ENCODE peak calls at places on chromosome 11, in seven cellular contexts. F is tibial nerve; P is CD4-positive, CD25-positive, alpha-beta regulatory T cell; D is neuronal stem cell; Y is CD8-positive, alpha-beta T cell; O is Peyer's patch; J is aorta. T is an unnamed sample.
A peak's percentile ranks its signal among the peaks of the same experiment; 100 is the strongest.

GRCh38 chr11:67464411-67465189 is 4.5 kb downstream of the TMEM134 start:
- DNase-seq in J (peak; percentile 93), P (peak; percentile 93), F (peak; percentile 89), O (peak; percentile 97), Y (peak; percentile 90), D (peak; percentile 70), T (peak; percentile 95)

GRCh38 chr11:2582436-2582931 is 117.3 kb downstream of the KCNQ1OT1 start:
- DNase-seq in F (peak; percentile 2), O (peak; percentile 39), J (peak; percentile 36), P (no peak), D (no peak), Y (no peak), T (no peak)

GRCh38 chr11:15940462-15941205 is 415.7 kb downstream of the SOX6 start:
- DNase-seq in J (no peak), Y (no peak), D (no peak), F (no peak), P (no peak), O (no peak), T (no peak)

GRCh38 chr11:114774599-114775365 is 96.5 kb downstream of the NXPE2 start:
- DNase-seq in F (no peak), D (peak; percentile 87), J (no peak), P (no peak), Y (no peak), O (no peak), T (no peak)

GRCh38 chr11:70411713-70412452 is 13.6 kb downstream of the CTTN start:
- DNase-seq in D (no peak), P (no peak), O (no peak), J (no peak), Y (no peak), F (no peak), T (no peak)

GRCh38 chr11:69351460-69351859 is 57.5 kb downstream of the MYEOV start:
- DNase-seq in D (no peak), Y (no peak), F (no peak), O (no peak), P (no peak), J (no peak), T (no peak)

GRCh38 chr11:83676061-83676460 is 389.9 kb upstream of the CCDC90B start:
- DNase-seq in D (no peak), O (no peak), Y (no peak), F (no peak), P (no peak), J (no peak), T (no peak)

GRCh38 chr11:109644158-109644557 is 222.2 kb downstream of the C11orf87 start:
- DNase-seq in F (no peak), P (no peak), D (no peak), Y (no peak), O (no peak), J (no peak), T (no peak)

GRCh38 chr11:74237541-74237940 is 66.5 kb downstream of the PPME1 start:
- DNase-seq in Y (no peak), O (no peak), D (no peak), P (no peak), J (no peak), F (no peak), T (no peak)

GRCh38 chr11:61893981-61894380 is 2.6 kb upstream of the FADS3 start:
- DNase-seq in O (no peak), P (no peak), F (no peak), D (no peak), Y (no peak), J (no peak), T (no peak)

GRCh38 chr11:15673408-15673811 is 558.7 kb downstream of the INSC start:
- DNase-seq in F (no peak), J (no peak), P (no peak), Y (no peak), D (no peak), O (no peak), T (no peak)

GRCh38 chr11:111357150-111358037 is 21.7 kb downstream of the POU2AF1 start:
- DNase-seq in J (no peak), Y (no peak), O (no peak), P (no peak), D (no peak), F (no peak), T (no peak)

GRCh38 chr11:119179342-119179741 is 5.9 kb upstream of the NHERF4 start:
- DNase-seq in F (no peak), Y (no peak), O (no peak), D (no peak), P (no peak), J (no peak), T (no peak)

GRCh38 chr11:36791957-36792356 is 193.9 kb upstream of the RAG2 start:
- DNase-seq in F (no peak), P (no peak), D (no peak), Y (no peak), J (no peak), O (no peak), T (no peak)

GRCh38 chr11:67307545-67308001 is 4.2 kb downstream of the SSH3 start:
- DNase-seq in Y (no peak), D (no peak), P (no peak), O (no peak), F (no peak), J (no peak), T (no peak)

GRCh38 chr11:93767018-93767417 is 17.1 kb upstream of the MED17 start:
- DNase-seq in P (no peak), O (no peak), J (no peak), F (no peak), Y (no peak), D (no peak), T (no peak)

GRCh38 chr11:83641511-83641910 is 355.3 kb upstream of the CCDC90B start:
- DNase-seq in J (no peak), Y (no peak), F (peak; percentile 17), O (no peak), P (no peak), D (no peak), T (peak; percentile 77)

GRCh38 chr11:116607027-116607426 is 165.8 kb downstream of the BUD13 start:
- DNase-seq in P (no peak), F (no peak), J (no peak), O (no peak), D (no peak), Y (no peak), T (no peak)

GRCh38 chr11:83299681-83300080 is 13.5 kb upstream of the CCDC90B start:
- DNase-seq in P (no peak), J (no peak), O (no peak), F (no peak), D (no peak), Y (no peak), T (no peak)

GRCh38 chr11:111409915-111410314 is 30.8 kb upstream of the POU2AF1 start:
- DNase-seq in F (no peak), Y (no peak), O (no peak), P (no peak), D (no peak), J (no peak), T (no peak)

GRCh38 chr11:32297629-32298028 is 137.7 kb downstream of the WT1 start:
- DNase-seq in D (no peak), O (no peak), F (no peak), J (no peak), Y (no peak), P (peak; percentile 5), T (no peak)

GRCh38 chr11:57153448-57153847 is 28.3 kb upstream of the LRRC55 start:
- DNase-seq in P (no peak), O (no peak), F (no peak), J (no peak), Y (no peak), D (no peak), T (no peak)

GRCh38 chr11:128157423-128158298 is 429.7 kb downstream of the ETS1 start:
- DNase-seq in O (no peak), Y (peak; percentile 33), P (peak; percentile 72), F (no peak), D (peak; percentile 70), J (no peak), T (no peak)

GRCh38 chr11:2538951-2539735 is 94.3 kb downstream of the KCNQ1 start:
- DNase-seq in F (no peak), J (peak; percentile 36), O (peak; percentile 45), D (no peak), P (no peak), Y (no peak), T (peak; percentile 46)

GRCh38 chr11:4448995-4449394 is at the start of gene OR52K2:
- DNase-seq in F (no peak), P (no peak), J (no peak), Y (no peak), O (no peak), D (no peak), T (no peak)

DNA sequence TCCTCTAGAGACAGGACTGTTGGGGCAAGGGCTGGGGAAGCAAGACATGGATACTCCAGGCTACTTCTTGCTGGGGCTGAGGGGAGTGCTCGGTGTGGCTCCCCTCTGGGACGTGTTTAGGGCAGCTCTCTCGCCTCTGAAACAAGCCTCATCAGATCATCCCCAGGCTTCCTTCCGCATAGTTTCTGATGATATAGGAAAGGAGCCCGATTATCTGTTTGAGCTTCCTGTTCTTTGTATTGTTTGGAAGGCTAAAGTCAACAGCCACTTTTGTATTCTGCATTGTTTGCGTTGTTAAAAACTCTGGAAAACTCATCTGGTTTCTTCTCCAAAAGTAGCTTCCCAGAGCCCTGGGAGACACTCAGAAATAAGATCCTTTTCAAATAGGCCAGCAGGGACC is 18.8 kb downstream of the CD44 start:
- DNase-seq in D (no peak), Y (no peak), F (no peak), O (no peak), J (no peak), P (no peak), T (no peak)
- H3K4me1 ChIP-seq in D (peaks cover 9% of the 10 kb centered on the region), Y (peaks cover 97% of the 10 kb centered on the region), F (peaks cover 50% of the 10 kb centered on the region), O (peaks cover 49% of the 10 kb centered on the region), J (peaks cover 44% of the 10 kb centered on the region), P (peaks cover 100% of the 10 kb centered on the region), T (peaks cover 39% of the 10 kb centered on the region)

GRCh38 chr11:122089111-122089510 is 26.9 kb downstream of the BLID start:
- DNase-seq in J (no peak), F (no peak), Y (no peak), D (no peak), P (no peak), O (no peak), T (no peak)
- H3K4me1 ChIP-seq in J (peaks cover 11% of the 10 kb centered on the region), F (no peaks in the 10 kb centered on the region), Y (no peaks in the 10 kb centered on the region), D (no peaks in the 10 kb centered on the region), P (no peaks in the 10 kb centered on the region), O (no peaks in the 10 kb centered on the region), T (peaks cover 11% of the 10 kb centered on the region)

GRCh38 chr11:26762089-26762488 is 40.2 kb upstream of the SLC5A12 start:
- DNase-seq in P (no peak), D (no peak), F (no peak), J (no peak), Y (no peak), O (no peak), T (no peak)
- H3K4me1 ChIP-seq in P (no peaks in the 10 kb centered on the region), D (peaks cover 4% of the 10 kb centered on the region), F (no peaks in the 10 kb centered on the region), J (peaks cover 7% of the 10 kb centered on the region), Y (no peaks in the 10 kb centered on the region), O (no peaks in the 10 kb centered on the region), T (peaks cover 22% of the 10 kb centered on the region)

DNA sequence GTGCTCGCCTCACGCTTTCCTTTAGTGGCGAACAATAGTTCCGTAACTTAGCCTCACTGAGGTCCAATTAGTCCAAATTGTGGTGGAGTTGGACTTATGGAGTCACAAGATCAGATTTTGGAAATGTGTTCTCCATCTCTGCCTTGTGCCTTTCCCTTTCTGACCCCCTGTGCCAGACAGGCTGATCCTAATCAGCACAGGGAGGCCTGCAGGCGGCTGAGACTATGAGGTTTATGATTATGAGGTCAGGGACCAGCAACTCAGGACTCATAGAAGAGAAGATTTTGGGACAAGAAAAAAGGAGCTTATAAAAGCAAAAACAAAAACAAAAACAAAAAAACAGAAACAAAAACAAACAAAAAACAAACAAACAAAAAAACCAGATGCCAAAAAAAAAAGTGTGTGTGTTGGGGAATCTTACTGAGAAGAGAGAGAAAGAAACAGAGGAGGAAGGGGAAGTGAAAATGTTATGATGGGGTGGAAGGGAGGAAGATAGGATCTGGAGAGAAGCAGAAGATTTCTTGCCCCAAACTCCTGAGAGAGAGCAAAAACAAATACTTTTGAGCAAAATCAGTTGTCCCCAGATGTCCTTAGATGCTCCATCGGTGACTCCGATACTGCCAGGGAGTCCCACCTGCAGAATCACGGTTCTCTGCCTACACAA is 20.1 kb upstream of the GRAMD1B start:
- DNase-seq in Y (no peak), O (no peak), F (no peak), P (no peak), D (no peak), J (no peak), T (no peak)
- H3K4me1 ChIP-seq in Y (no peaks in the 10 kb centered on the region), O (no peaks in the 10 kb centered on the region), F (no peaks in the 10 kb centered on the region), P (no peaks in the 10 kb centered on the region), D (no peaks in the 10 kb centered on the region), J (no peaks in the 10 kb centered on the region), T (no peaks in the 10 kb centered on the region)

T was measured in sigmoid colon.